ENCODE peak calls at places on chromosomes 4 and X, in ten cellular contexts. B is esophagus squamous epithelium, O is body of pancreas, W is sigmoid colon, F is A549, E is uterus, P is transverse colon, T is prostate gland, M is tibial nerve, C is H1. G is an unnamed sample. For H3K4me1, the result is how much of the 10 kb centered on the place peaks cover.

GRCh38 chrX:1391370-1391706 is 575 bp downstream of the SLC25A6 start:
- DNase-seq in F (no peak), M (no peak), P (no peak), E (no peak), O (peak), T (no peak), B (no peak), C (peak), W (no peak), G (peak)

GRCh38 chr4:123361195-123361861 is 35.3 kb upstream of the SPRY1 start:
- DNase-seq in O (no peak), B (no peak), F (peak), P (peak), E (no peak), W (no peak), M (no peak), T (no peak), C (no peak), G (no peak)

GRCh38 chr4:168177546-168178149 is 85.3 kb downstream of the ANXA10 start:
- DNase-seq in F (no peak), P (no peak), B (no peak), W (no peak), E (no peak), C (no peak), O (peak), T (no peak), M (no peak), G (no peak)

GRCh38 chrX:12138366-12139313 is at the start of gene FRMPD4:
- DNase-seq in B (no peak), M (no peak), E (no peak), O (no peak), W (peak), F (peak), C (no peak), P (no peak), T (no peak), G (no peak)

GRCh38 chrX:36436286-36436860 is 516.8 kb downstream of the CFAP47 start:
- DNase-seq in C (no peak), W (no peak), M (no peak), F (no peak), B (no peak), T (no peak), E (no peak), O (no peak), P (no peak), G (no peak)

GRCh38 chr4:25180524-25181131 is 20.4 kb upstream of the SEPSECS start:
- DNase-seq in W (no peak), B (no peak), O (peak), E (no peak), M (no peak), T (peak), F (peak), P (peak), C (no peak), G (no peak)

GRCh38 chr4:150278206-150278605 is 200.0 kb downstream of the DCLK2 start:
- DNase-seq in B (no peak), C (no peak), T (no peak), O (no peak), W (no peak), E (no peak), P (no peak), F (no peak), M (no peak), G (no peak)

GRCh38 chr4:102564399-102564921 is 63.3 kb downstream of the NFKB1 start:
- DNase-seq in O (no peak), M (no peak), P (no peak), W (no peak), T (no peak), F (no peak), B (no peak), C (no peak), E (no peak), G (no peak)

GRCh38 chr4:154029171-154029570 is 240.3 kb upstream of the SFRP2 start:
- DNase-seq in T (no peak), P (no peak), O (no peak), C (no peak), W (no peak), E (no peak), B (no peak), M (no peak), F (no peak), G (no peak)

GRCh38 chrX:63581906-63582305 is 203.1 kb downstream of the ARHGEF9 start:
- DNase-seq in F (no peak), P (no peak), E (no peak), W (no peak), O (no peak), C (no peak), M (no peak), T (no peak), B (no peak), G (no peak)

GRCh38 chr4:114108869-114109268 is 129.4 kb upstream of the ARSJ start:
- DNase-seq in M (no peak), P (no peak), T (no peak), C (no peak), W (no peak), B (no peak), E (no peak), O (no peak), F (peak), G (no peak)

GRCh38 chr4:83011779-83012630 is 1.4 kb upstream of the LIN54 start:
- DNase-seq in W (peak), T (peak), B (no peak), M (no peak), P (peak), C (no peak), O (peak), E (peak), F (peak), G (peak)

GRCh38 chrX:137431693-137432488 is 134.0 kb upstream of the ZIC3 start:
- DNase-seq in T (no peak), W (no peak), F (no peak), P (no peak), O (no peak), B (no peak), C (no peak), M (no peak), E (no peak), G (no peak)

GRCh38 chr4:128525939-128526630 is 238.5 kb upstream of the PGRMC2 start:
- DNase-seq in T (peak), O (no peak), W (no peak), F (no peak), B (no peak), P (no peak), M (no peak), C (no peak), E (no peak), G (no peak)

GRCh38 chr4:130478406-130478805 is 1382.5 kb downstream of the C4orf33 start:
- DNase-seq in C (no peak), P (no peak), W (no peak), B (no peak), M (no peak), O (no peak), T (no peak), F (peak), E (no peak), G (no peak)

GRCh38 chrX:155231163-155231562 is 14.9 kb downstream of the VBP1 start:
- DNase-seq in E (no peak), P (no peak), F (no peak), O (no peak), B (no peak), T (no peak), M (no peak), C (no peak), W (no peak), G (no peak)

GRCh38 chr4:107599841-107600240 is 120.2 kb downstream of the PAPSS1 start:
- DNase-seq in C (no peak), W (no peak), F (no peak), P (no peak), M (no peak), O (no peak), T (no peak), E (no peak), B (no peak), G (no peak)

GRCh38 chr4:184348311-184349233 is 125.8 kb downstream of the IRF2 start:
- DNase-seq in W (no peak), F (peak), M (no peak), E (peak), P (peak), O (peak), C (no peak), B (no peak), T (peak), G (peak)

GRCh38 chr4:145734576-145735329 is 54.8 kb downstream of the C4orf51 start:
- DNase-seq in P (peak), O (peak), C (no peak), W (peak), B (no peak), M (peak), F (peak), E (peak), T (peak), G (peak)

GRCh38 chr4:2835978-2836377 is 7.7 kb upstream of the ADD1 start:
- DNase-seq in W (peak), T (no peak), B (no peak), O (peak), P (peak), F (no peak), E (no peak), M (peak), C (no peak), G (peak)

GRCh38 chrX:151828434-151829080 is 84.1 kb upstream of the MAGEA4 start:
- DNase-seq in P (no peak), W (no peak), E (no peak), O (no peak), T (no peak), C (no peak), F (no peak), M (no peak), B (no peak), G (no peak)

GRCh38 chrX:78199851-78200250 is 60.4 kb upstream of the TAF9B start:
- DNase-seq in T (no peak), O (no peak), C (no peak), B (no peak), M (no peak), W (no peak), F (peak), E (no peak), P (no peak), G (no peak)

GRCh38 chr4:140818433-140818832 is 62.2 kb upstream of the TBC1D9 start:
- DNase-seq in O (no peak), M (no peak), E (no peak), C (no peak), T (no peak), B (no peak), F (no peak), P (no peak), W (no peak), G (no peak)

GRCh38 chr4:138037716-138038115 is 204.4 kb downstream of the SLC7A11 start:
- DNase-seq in E (no peak), F (no peak), T (no peak), W (no peak), C (no peak), M (no peak), B (no peak), O (no peak), P (no peak), G (no peak)

GRCh38 chr4:117874241-117874640 is 160.0 kb upstream of the NDST3 start:
- DNase-seq in E (no peak), M (no peak), P (no peak), C (no peak), W (no peak), B (no peak), O (no peak), T (no peak), F (no peak), G (no peak)

GRCh38 chr4:10098770-10099139 is 17.8 kb downstream of the WDR1 start:
- DNase-seq in E (no peak), M (no peak), T (no peak), F (no peak), B (no peak), C (no peak), P (no peak), W (no peak), O (no peak), G (peak)

GRCh38 chr4:89411539-89411938 is 103.9 kb upstream of the GPRIN3 start:
- DNase-seq in M (no peak), C (no peak), P (no peak), B (no peak), T (no peak), F (no peak), E (no peak), O (peak), W (no peak), G (no peak)

GRCh38 chr4:184344899-184345572 is 127.4 kb upstream of the ENPP6 start:
- DNase-seq in O (no peak), B (no peak), E (no peak), W (no peak), M (no peak), F (no peak), P (no peak), T (no peak), C (no peak), G (peak)

GRCh38 chrX:29431895-29432294 is 783.5 kb upstream of the MAGEB2 start:
- DNase-seq in O (no peak), T (no peak), E (no peak), W (no peak), B (no peak), C (no peak), P (no peak), M (no peak), F (no peak), G (no peak)

GRCh38 chrX:19609541-19609940 is 94.2 kb upstream of the MAP3K15 start:
- DNase-seq in F (no peak), M (no peak), P (no peak), E (no peak), C (no peak), W (no peak), T (no peak), O (no peak), B (no peak), G (no peak)

GRCh38 chr4:850323-850945 is 24.5 kb upstream of the CPLX1 start:
- DNase-seq in E (no peak), C (no peak), W (no peak), M (no peak), O (no peak), T (no peak), F (no peak), B (no peak), P (no peak), G (peak)

GRCh38 chrX:12390301-12390700 is 252.0 kb downstream of the FRMPD4 start:
- DNase-seq in B (no peak), T (no peak), M (no peak), E (no peak), C (no peak), O (no peak), P (no peak), W (no peak), F (no peak), G (no peak)

GRCh38 chr4:3286335-3287175 is 6.3 kb upstream of the RGS12 start:
- DNase-seq in M (no peak), E (no peak), C (no peak), P (no peak), F (no peak), O (no peak), B (no peak), T (no peak), W (no peak), G (peak)

GRCh38 chrX:132258509-132258908 is 39.3 kb upstream of the RAP2C start:
- DNase-seq in M (no peak), O (no peak), C (no peak), P (no peak), E (no peak), W (no peak), B (no peak), F (no peak), T (no peak), G (no peak)

GRCh38 chr4:95556460-95556859 is 7.7 kb upstream of the UNC5C start:
- DNase-seq in C (no peak), E (no peak), M (no peak), P (no peak), O (no peak), W (no peak), B (no peak), F (no peak), T (no peak), G (no peak)

GRCh38 chr4:172830295-172830764 is 338.3 kb upstream of the GALNT7 start:
- DNase-seq in T (no peak), W (no peak), O (no peak), B (no peak), E (no peak), C (no peak), M (no peak), P (no peak), F (peak), G (no peak)

GRCh38 chr4:72430050-72430449 is 139.0 kb downstream of the ADAMTS3 start:
- DNase-seq in T (no peak), M (no peak), O (no peak), B (no peak), C (no peak), F (no peak), P (no peak), W (no peak), E (no peak), G (peak)

GRCh38 chr4:153345011-153345981 is 808 bp downstream of the MND1 start:
- DNase-seq in P (peak), O (peak), W (peak), M (no peak), C (no peak), T (peak), B (no peak), F (peak), E (peak), G (peak)

DNA sequence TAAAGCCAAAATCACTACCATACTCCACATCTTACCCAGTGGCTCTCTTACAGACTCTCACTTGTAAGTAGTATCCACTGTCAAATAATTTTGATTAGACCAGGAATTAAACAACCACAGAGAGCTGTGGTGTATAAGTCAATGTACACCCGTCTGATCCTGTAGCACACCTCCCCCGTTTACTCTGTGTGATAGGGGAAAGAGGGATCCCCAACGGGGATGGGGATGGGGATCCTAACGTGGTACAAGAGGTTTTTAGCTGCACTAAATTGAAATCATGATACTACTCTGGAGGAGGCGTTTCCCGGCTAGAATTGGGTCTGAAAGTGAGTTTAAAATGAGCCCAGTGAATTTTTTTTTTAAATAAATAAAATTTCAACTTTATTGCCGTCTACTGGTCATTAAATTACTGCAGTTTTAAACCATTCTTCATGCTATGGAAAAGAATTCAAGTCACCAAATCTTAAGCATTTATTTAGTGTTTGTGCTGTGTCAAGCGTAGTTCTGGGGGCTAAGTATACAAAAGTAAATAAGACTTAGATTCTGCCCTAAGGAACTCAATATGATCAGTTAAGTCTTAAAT is 76.6 kb downstream of the INTS12 start:
- DNase-seq in P (no peak), E (no peak), C (no peak), T (no peak), W (no peak), O (no peak), F (no peak), M (no peak), B (no peak), G (no peak)
- TF ChIP-seq CTCF in P (no peak), E (peak), C (no peak), T (no peak), W (peak), O (peak), F (no peak), M (peak), B (no peak), G (no peak)

GRCh38 chr4:159150838-159151390 is 48.0 kb downstream of the RAPGEF2 start:
- DNase-seq in C (no peak), P (no peak), T (no peak), B (no peak), O (no peak), M (no peak), W (no peak), F (no peak), E (no peak), G (no peak)
- TF ChIP-seq POLR2A in C (no peak), P (no peak), T (no peak), B (no peak), O (no peak), M (no peak), W (no peak), F (no peak), E (no peak), G (no peak)

GRCh38 chr4:53633608-53634007 is 42.3 kb upstream of the LNX1 start:
- DNase-seq in F (no peak), C (no peak), W (peak), T (no peak), E (peak), M (no peak), P (no peak), O (no peak), B (no peak), G (no peak)

GRCh38 chr4:53640576-53641459 is 49.5 kb upstream of the LNX1 start:
- DNase-seq in O (peak), T (peak), M (no peak), E (no peak), P (no peak), W (no peak), C (no peak), B (no peak), F (no peak), G (no peak)

GRCh38 chr4:53638919-53639318 is 47.6 kb upstream of the LNX1 start:
- DNase-seq in F (no peak), P (no peak), M (no peak), E (no peak), C (no peak), O (no peak), T (no peak), B (no peak), W (no peak), G (no peak)

GRCh38 chr4:53637348-53637747 is 46.1 kb upstream of the LNX1 start:
- DNase-seq in T (no peak), P (no peak), W (no peak), M (no peak), C (no peak), B (no peak), E (no peak), O (no peak), F (no peak), G (no peak)

DNA sequence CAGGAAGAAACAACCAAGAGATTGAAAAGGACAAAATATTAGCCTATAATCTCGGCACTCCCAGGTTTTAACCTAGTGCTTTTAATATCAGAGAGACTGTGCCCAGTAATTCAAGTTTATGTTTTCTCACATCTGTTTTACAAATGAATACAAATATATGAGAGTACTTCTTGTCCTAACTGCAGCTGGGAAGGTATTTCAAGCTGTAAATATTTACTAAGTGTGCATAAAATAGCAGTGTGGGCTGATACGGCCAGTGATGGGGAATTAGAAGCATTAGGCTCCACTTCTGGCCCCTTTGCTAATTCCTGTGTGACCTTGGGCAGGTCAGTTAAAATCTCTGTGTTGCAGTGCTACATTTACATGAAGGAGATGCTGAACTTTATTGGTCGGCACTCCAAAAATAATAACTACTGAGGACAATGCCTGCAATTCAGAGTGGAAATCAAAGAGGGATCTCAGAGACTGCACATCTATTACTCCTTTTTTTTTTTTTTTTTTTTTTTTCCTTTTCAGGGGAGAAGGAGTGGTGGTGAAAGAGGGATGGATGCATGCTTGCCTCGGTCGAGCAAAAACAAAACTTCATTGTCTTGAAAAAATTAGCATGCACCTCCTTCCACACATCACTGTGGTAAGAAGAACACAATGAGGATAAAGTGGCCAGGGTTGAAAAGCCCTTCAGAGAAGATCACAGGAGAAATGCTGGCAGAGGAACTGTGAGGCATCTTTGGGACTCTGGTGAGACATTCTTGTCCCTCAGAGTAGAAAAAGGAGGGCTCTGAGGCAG is 44.6 kb upstream of the LNX1 start:
- DNase-seq in M (no peak), C (no peak), O (no peak), W (no peak), F (no peak), P (no peak), E (no peak), T (no peak), B (no peak), G (no peak)
- H3K4me1 ChIP-seq in M (under half), C (under half), O (under half), W (under half), F (under half), P (under half), E (under half), T (under half), B (under half), G (under half)

GRCh38 chrX:45063319-45064095 is 137.2 kb downstream of the DIPK2B start:
- DNase-seq in B (no peak), C (no peak), P (no peak), F (no peak), E (no peak), M (no peak), O (no peak), W (no peak), T (peak), G (peak)

GRCh38 chrX:45070116-45071007 is 130.3 kb downstream of the DIPK2B start:
- DNase-seq in M (no peak), T (no peak), P (no peak), B (no peak), O (no peak), F (peak), E (no peak), C (no peak), W (no peak), G (no peak)

GRCh38 chrX:45068555-45068954 is 132.1 kb downstream of the DIPK2B start:
- DNase-seq in E (no peak), T (no peak), F (no peak), O (no peak), B (no peak), C (no peak), W (no peak), P (no peak), M (no peak), G (no peak)
- TF ChIP-seq CTCF in E (no peak), T (no peak), F (no peak), O (no peak), B (no peak), C (no peak), W (no peak), P (no peak), M (no peak), G (no peak)

G was measured in adrenal gland.